ENCODE peak calls at places on chromosomes 7 and 10, in ten cellular contexts. H is transverse colon, L is HepG2, R is stomach, W is HL-60, Z is GM12878, U is H1, J is sigmoid colon, P is HCT116, S is breast epithelium. E is an unnamed sample.

GRCh38 chr7:27113991-27114866 is 11.7 kb upstream of the HOXA2 start:
- DNase-seq in U (peak), L (no peak), R (no peak), P (no peak), S (no peak), Z (no peak), J (peak), W (no peak), H (peak), E (no peak)

GRCh38 chr7:2539031-2540028 is 16.0 kb downstream of the BRAT1 start:
- DNase-seq in J (peak), L (no peak), S (no peak), W (no peak), H (peak), U (no peak), Z (no peak), R (no peak), P (no peak), E (peak)

GRCh38 chr7:54015251-54015650 is 526.9 kb upstream of the VSTM2A start:
- DNase-seq in J (no peak), R (no peak), U (no peak), P (no peak), W (no peak), S (no peak), L (no peak), Z (no peak), H (no peak), E (no peak)

GRCh38 chr10:15311885-15312280 is 59.2 kb downstream of the FAM171A1 start:
- DNase-seq in R (no peak), W (no peak), Z (no peak), J (no peak), H (no peak), P (no peak), U (no peak), L (no peak), S (no peak), E (no peak)

GRCh38 chr10:43461950-43462349 is 25.0 kb downstream of the ZNF487 start:
- DNase-seq in L (peak), Z (no peak), J (no peak), W (peak), H (no peak), P (peak), S (no peak), R (no peak), U (no peak), E (no peak)

GRCh38 chr7:156994417-156994816 is 16.0 kb downstream of the MNX1 start:
- DNase-seq in P (no peak), R (peak), L (no peak), U (peak), W (no peak), Z (no peak), S (no peak), H (no peak), J (no peak), E (no peak)

GRCh38 chr7:17844514-17845196 is 95.6 kb downstream of the SNX13 start:
- DNase-seq in U (no peak), J (no peak), L (no peak), W (no peak), Z (no peak), S (no peak), H (no peak), P (no peak), R (no peak), E (no peak)

GRCh38 chr10:120588311-120588710 is 131.3 kb downstream of the PLPP4 start:
- DNase-seq in Z (no peak), P (no peak), H (no peak), U (no peak), W (no peak), J (no peak), L (no peak), R (no peak), S (no peak), E (no peak)

GRCh38 chr10:24901686-24902399 is 50.6 kb downstream of the PRTFDC1 start:
- DNase-seq in R (peak), U (no peak), P (peak), J (no peak), H (peak), S (no peak), W (no peak), Z (peak), L (peak), E (no peak)

GRCh38 chr7:16758634-16759602 is 5.4 kb downstream of the TSPAN13 start:
- DNase-seq in R (no peak), J (no peak), S (no peak), Z (no peak), H (no peak), U (no peak), L (no peak), W (no peak), P (no peak), E (no peak)

GRCh38 chr7:130425798-130426197 is 15.0 kb downstream of the CEP41 start:
- DNase-seq in P (no peak), H (no peak), J (no peak), R (no peak), U (no peak), W (no peak), S (no peak), L (no peak), Z (no peak), E (no peak)

GRCh38 chr7:36127075-36127740 is 25.8 kb upstream of the EEPD1 start:
- DNase-seq in W (no peak), Z (no peak), L (no peak), S (no peak), H (no peak), P (no peak), R (no peak), J (no peak), U (no peak), E (no peak)

GRCh38 chr7:37732880-37733279 is 49.3 kb downstream of the GPR141 start:
- DNase-seq in R (no peak), H (no peak), P (no peak), S (no peak), U (no peak), L (no peak), Z (no peak), J (no peak), W (no peak), E (no peak)

GRCh38 chr10:98361131-98361633 is 53.8 kb downstream of the PYROXD2 start:
- DNase-seq in H (peak), P (no peak), L (no peak), Z (peak), J (peak), S (peak), R (peak), W (no peak), U (no peak), E (no peak)

GRCh38 chr7:92835140-92835850 is 1.1 kb downstream of the CDK6 start:
- DNase-seq in L (peak), R (peak), Z (no peak), U (no peak), J (peak), H (peak), S (peak), P (peak), W (peak), E (peak)

GRCh38 chr7:131945313-131945831 is 388.9 kb upstream of the PODXL start:
- DNase-seq in J (no peak), U (peak), Z (no peak), H (peak), R (peak), W (peak), L (peak), S (no peak), P (peak), E (no peak)

GRCh38 chr10:62814901-62815372 is 1.2 kb downstream of the EGR2 start:
- DNase-seq in P (no peak), W (no peak), U (peak), S (no peak), L (no peak), J (no peak), R (no peak), H (no peak), Z (no peak), E (peak)

GRCh38 chr7:99539213-99539811 is 12.6 kb downstream of the FAM200A start:
- DNase-seq in P (no peak), H (no peak), J (no peak), R (no peak), L (no peak), Z (no peak), W (no peak), S (no peak), U (no peak), E (no peak)

GRCh38 chr7:120950026-120950538 is 495 bp upstream of the ING3 start:
- DNase-seq in Z (no peak), S (no peak), R (no peak), J (no peak), P (no peak), U (no peak), L (no peak), W (no peak), H (no peak), E (no peak)

GRCh38 chr10:110017940-110018339 is 10.2 kb downstream of the ADD3 start:
- DNase-seq in L (no peak), R (no peak), J (no peak), P (no peak), S (no peak), H (no peak), Z (no peak), U (no peak), W (no peak), E (no peak)

GRCh38 chr7:79317728-79318127 is 135.7 kb downstream of the MAGI2 start:
- DNase-seq in H (no peak), P (peak), U (no peak), S (no peak), J (no peak), W (no peak), R (no peak), L (peak), Z (no peak), E (no peak)

GRCh38 chr10:24238527-24239247 is 29.7 kb downstream of the KIAA1217 start:
- DNase-seq in U (no peak), P (no peak), R (no peak), Z (no peak), L (no peak), H (peak), S (no peak), W (no peak), J (no peak), E (no peak)

GRCh38 chr10:108465871-108466641 is 1301.5 kb upstream of the SORCS1 start:
- DNase-seq in S (peak), H (peak), J (peak), Z (no peak), L (no peak), U (peak), W (peak), R (peak), P (no peak), E (peak)

GRCh38 chr7:14835399-14835798 is 67.2 kb downstream of the DGKB start:
- DNase-seq in W (no peak), L (no peak), U (no peak), R (no peak), Z (no peak), J (no peak), S (no peak), H (no peak), P (no peak), E (no peak)

GRCh38 chr10:118783776-118784542 is 29.2 kb upstream of the CACUL1 start:
- DNase-seq in W (no peak), L (no peak), R (no peak), U (no peak), Z (no peak), S (no peak), H (no peak), P (no peak), J (no peak), E (no peak)

GRCh38 chr10:48449501-48450232 is 143.2 kb downstream of the MAPK8 start:
- DNase-seq in J (peak), S (peak), P (no peak), L (no peak), W (no peak), R (peak), Z (no peak), H (no peak), U (peak), E (peak)

GRCh38 chr10:95346715-95347401 is 56.1 kb upstream of the PDLIM1 start:
- DNase-seq in H (no peak), L (peak), P (peak), R (no peak), S (no peak), U (no peak), J (no peak), W (no peak), Z (no peak), E (no peak)

GRCh38 chr7:121020243-121020642 is 31.7 kb downstream of the CPED1 start:
- DNase-seq in Z (no peak), J (no peak), S (no peak), H (no peak), U (no peak), W (no peak), R (no peak), L (no peak), P (no peak), E (no peak)

GRCh38 chr7:136947347-136947746 is 78.9 kb downstream of the CHRM2 start:
- DNase-seq in R (no peak), S (no peak), W (no peak), U (no peak), J (no peak), H (no peak), Z (no peak), L (no peak), P (no peak), E (no peak)

GRCh38 chr7:90692947-90693346 is 96.8 kb downstream of the CDK14 start:
- DNase-seq in Z (no peak), R (no peak), J (no peak), W (no peak), H (no peak), L (no peak), S (no peak), U (no peak), P (no peak), E (no peak)

GRCh38 chr7:977326-978048 is 2.1 kb upstream of the COX19 start:
- DNase-seq in R (peak), S (no peak), P (no peak), J (no peak), L (peak), U (no peak), Z (peak), W (no peak), H (peak), E (peak)

GRCh38 chr10:11597470-11597869 is 14.0 kb downstream of the USP6NL start:
- DNase-seq in Z (no peak), R (no peak), W (no peak), L (no peak), H (no peak), J (no peak), U (no peak), S (no peak), P (no peak), E (no peak)

GRCh38 chr7:41224063-41224763 is 478.7 kb downstream of the INHBA start:
- DNase-seq in L (no peak), U (no peak), P (peak), W (no peak), R (no peak), H (no peak), S (no peak), Z (no peak), J (no peak), E (no peak)

GRCh38 chr10:47060356-47060755 is 149.1 kb downstream of the PTPN20 start:
- DNase-seq in H (no peak), W (no peak), R (no peak), P (no peak), S (no peak), L (no peak), J (peak), U (no peak), Z (no peak), E (peak)

GRCh38 chr10:6461961-6462360 is 118.1 kb downstream of the PRKCQ start:
- DNase-seq in S (no peak), R (no peak), J (no peak), U (no peak), P (no peak), W (no peak), H (no peak), Z (no peak), L (no peak), E (no peak)

GRCh38 chr7:91940171-91940570 is 491 bp upstream of the AKAP9 start:
- DNase-seq in P (no peak), H (peak), R (no peak), Z (no peak), W (peak), S (no peak), U (peak), L (peak), J (no peak), E (no peak)

GRCh38 chr7:55971045-55971444 is 6.7 kb downstream of the NIPSNAP2 start:
- DNase-seq in R (no peak), Z (no peak), S (no peak), P (no peak), W (no peak), U (no peak), L (no peak), J (no peak), H (no peak), E (no peak)

GRCh38 chr10:125940515-125940914 is 44.2 kb downstream of the FANK1 start:
- DNase-seq in J (no peak), W (no peak), L (no peak), H (no peak), U (no peak), Z (no peak), S (no peak), P (no peak), R (no peak), E (no peak)

GRCh38 chr7:21724562-21724961 is 181.7 kb downstream of the DNAH11 start:
- DNase-seq in S (no peak), Z (no peak), U (no peak), W (no peak), L (no peak), P (no peak), R (no peak), J (no peak), H (no peak), E (no peak)

GRCh38 chr7:25068814-25069213 is 56.2 kb downstream of the CYCS start:
- DNase-seq in W (no peak), J (no peak), R (no peak), S (no peak), P (no peak), U (no peak), H (no peak), L (no peak), Z (no peak), E (no peak)

GRCh38 chr7:129422727-129423126 is 11.5 kb upstream of the STRIP2 start:
- DNase-seq in Z (no peak), U (no peak), R (no peak), J (no peak), W (no peak), L (no peak), P (no peak), H (no peak), S (no peak), E (no peak)
- TF ChIP-seq POLR2AphosphoS5 in Z (no peak), U (no peak), R (no peak), J (no peak), W (no peak), L (no peak), P (no peak), H (no peak), S (no peak), E (no peak)

GRCh38 chr7:7180725-7181428 is 1.5 kb upstream of the C1GALT1 start:
- DNase-seq in R (no peak), L (peak), S (no peak), J (no peak), W (peak), P (no peak), Z (no peak), H (peak), U (no peak), E (no peak)

GRCh38 chr7:7183061-7183832 is 903 bp downstream of the C1GALT1 start:
- DNase-seq in J (peak), W (peak), H (peak), L (no peak), P (no peak), U (no peak), S (peak), Z (no peak), R (peak), E (peak)

GRCh38 chr7:7181519-7182155 is 707 bp upstream of the C1GALT1 start:
- DNase-seq in S (no peak), Z (peak), H (peak), W (peak), P (peak), L (peak), J (peak), R (peak), U (peak), E (peak)

GRCh38 chr7:7183833-7184463 is 1.6 kb downstream of the C1GALT1 start:
- DNase-seq in J (no peak), P (no peak), H (no peak), S (no peak), W (no peak), Z (no peak), L (no peak), U (no peak), R (no peak), E (no peak)

GRCh38 chr7:7182156-7183060 is at the start of gene C1GALT1:
- DNase-seq in H (peak), Z (peak), J (peak), W (peak), S (peak), P (peak), R (peak), L (peak), U (peak), E (peak)
- TF ChIP-seq CTCF in H (peak), Z (peak), J (peak), W (peak), S (peak), P (no peak), R (peak), L (peak), U (peak), E (peak)

GRCh38 chr7:67916571-67916970 is 919.9 kb downstream of the TYW1 start:
- DNase-seq in J (no peak), Z (no peak), W (no peak), H (no peak), S (no peak), P (no peak), L (no peak), R (no peak), U (no peak), E (no peak)
- H3K27ac ChIP-seq in J (no peak), Z (no peak), W (no peak), H (no peak), S (no peak), P (no peak), L (no peak), R (no peak), U (no peak), E (no peak)

GRCh38 chr10:124725791-124726190 is 18.4 kb downstream of the FAM53B start:
- DNase-seq in Z (no peak), P (no peak), U (no peak), R (no peak), J (peak), S (no peak), L (no peak), H (no peak), W (no peak), E (peak)

GRCh38 chr10:124728830-124729661 is 15.1 kb downstream of the FAM53B start:
- DNase-seq in P (no peak), W (no peak), J (no peak), U (no peak), H (peak), L (no peak), Z (no peak), R (no peak), S (no peak), E (peak)

GRCh38 chr10:124730790-124731189 is 13.4 kb downstream of the FAM53B start:
- DNase-seq in J (no peak), S (no peak), R (no peak), P (no peak), U (no peak), H (no peak), Z (no peak), W (no peak), L (no peak), E (no peak)

GRCh38 chr10:124727389-124727960 is 16.7 kb downstream of the FAM53B start:
- DNase-seq in J (no peak), H (peak), S (peak), W (no peak), Z (no peak), P (no peak), R (no peak), L (no peak), U (no peak), E (peak)

GRCh38 chr10:124728071-124728829 is 15.9 kb downstream of the FAM53B start:
- DNase-seq in L (no peak), S (peak), Z (no peak), U (no peak), J (no peak), W (peak), P (no peak), R (no peak), H (peak), E (peak)
- TF ChIP-seq POLR2AphosphoS5 in L (no peak), S (no peak), Z (no peak), U (no peak), J (peak), W (peak), P (no peak), R (no peak), H (peak), E (peak)

GRCh38 chr10:102646610-102647432 is 2.5 kb downstream of the TRIM8 start:
- DNase-seq in J (no peak), L (no peak), S (no peak), P (peak), Z (no peak), U (no peak), R (peak), W (peak), H (peak), E (peak)
- TF ChIP-seq CTCF in J (no peak), L (no peak), S (no peak), P (no peak), Z (no peak), U (no peak), R (no peak), W (no peak), H (no peak), E (no peak)

GRCh38 chr7:28125381-28126046 is 55.1 kb downstream of the JAZF1 start:
- DNase-seq in J (no peak), P (no peak), R (no peak), H (no peak), Z (no peak), L (no peak), W (no peak), S (no peak), U (no peak), E (no peak)
- H3K27ac ChIP-seq in J (peak), P (no peak), R (no peak), H (no peak), Z (no peak), L (no peak), W (no peak), S (no peak), U (no peak), E (no peak)

GRCh38 chr7:66952343-66953043 is 31.5 kb downstream of the TMEM248 start:
- DNase-seq in U (no peak), P (peak), H (peak), R (no peak), S (no peak), W (no peak), L (peak), Z (no peak), J (no peak), E (peak)
- TF ChIP-seq POLR2AphosphoS5 in U (no peak), P (no peak), H (no peak), R (no peak), S (no peak), W (no peak), L (no peak), Z (no peak), J (no peak), E (peak)